ENCODE peak calls at places on chromosomes 16 and 17, in four cellular contexts. O is kidney epithelial cell; L is CD8-positive, alpha-beta T cell; A is effector memory CD4-positive, alpha-beta T cell. D is an unnamed sample. For H3K36me3, the result is how much of the 10 kb centered on the place peaks cover.

GRCh38 chr16:50326835-50327465 is 41.8 kb downstream of the BRD7 start:
- DNase-seq in O (no peak), L (peak), A (peak), D (no peak)

GRCh38 chr17:412211-413015 is 59.8 kb upstream of the RPH3AL start:
- DNase-seq in O (no peak), L (peak), A (peak), D (peak)

GRCh38 chr16:19384656-19385055 is 33.0 kb upstream of the TMC5 start:
- DNase-seq in O (no peak), L (no peak), A (no peak), D (no peak)

GRCh38 chr16:81371106-81371505 is 56.3 kb downstream of the GAN start:
- DNase-seq in O (no peak), L (no peak), A (no peak), D (no peak)

GRCh38 chr16:82340531-82340930 is 170.5 kb upstream of the MPHOSPH6 start:
- DNase-seq in O (no peak), L (no peak), A (no peak), D (no peak)

GRCh38 chr17:77501751-77502625 is 361.2 kb downstream of the SEC14L1 start:
- DNase-seq in O (no peak), L (no peak), A (no peak), D (no peak)

GRCh38 chr17:4249452-4250029 is 14.2 kb downstream of the ANKFY1 start:
- DNase-seq in O (no peak), L (no peak), A (no peak), D (no peak)

GRCh38 chr16:520847-521246 is 6.7 kb upstream of the CAPN15 start:
- DNase-seq in O (no peak), L (no peak), A (no peak), D (no peak)

GRCh38 chr16:49766280-49766679 is 89.6 kb downstream of the ZNF423 start:
- DNase-seq in O (no peak), L (no peak), A (no peak), D (no peak)

GRCh38 chr16:11390573-11391495 is 45.6 kb downstream of the RMI2 start:
- DNase-seq in O (no peak), L (no peak), A (no peak), D (no peak)

GRCh38 chr17:79829004-79829403 is 10.2 kb downstream of the CBX4 start:
- DNase-seq in O (no peak), L (no peak), A (no peak), D (no peak)

GRCh38 chr17:73711184-73711583 is 66.9 kb upstream of the SDK2 start:
- DNase-seq in O (no peak), L (no peak), A (no peak), D (no peak)

GRCh38 chr17:521168-521525 is 168.5 kb upstream of the RPH3AL start:
- DNase-seq in O (no peak), L (no peak), A (no peak), D (no peak)

GRCh38 chr17:1571362-1571746 is 8.8 kb upstream of the PITPNA start:
- DNase-seq in O (no peak), L (no peak), A (no peak), D (no peak)

GRCh38 chr17:1563786-1564613 is 1.4 kb upstream of the PITPNA start:
- DNase-seq in O (no peak), L (no peak), A (no peak), D (no peak)

GRCh38 chr17:1573932-1574696 is 11.5 kb upstream of the PITPNA start:
- DNase-seq in O (no peak), L (peak), A (peak), D (peak)

GRCh38 chr17:1565860-1566259 is 3.3 kb upstream of the PITPNA start:
- DNase-seq in O (no peak), L (no peak), A (no peak), D (no peak)

DNA sequence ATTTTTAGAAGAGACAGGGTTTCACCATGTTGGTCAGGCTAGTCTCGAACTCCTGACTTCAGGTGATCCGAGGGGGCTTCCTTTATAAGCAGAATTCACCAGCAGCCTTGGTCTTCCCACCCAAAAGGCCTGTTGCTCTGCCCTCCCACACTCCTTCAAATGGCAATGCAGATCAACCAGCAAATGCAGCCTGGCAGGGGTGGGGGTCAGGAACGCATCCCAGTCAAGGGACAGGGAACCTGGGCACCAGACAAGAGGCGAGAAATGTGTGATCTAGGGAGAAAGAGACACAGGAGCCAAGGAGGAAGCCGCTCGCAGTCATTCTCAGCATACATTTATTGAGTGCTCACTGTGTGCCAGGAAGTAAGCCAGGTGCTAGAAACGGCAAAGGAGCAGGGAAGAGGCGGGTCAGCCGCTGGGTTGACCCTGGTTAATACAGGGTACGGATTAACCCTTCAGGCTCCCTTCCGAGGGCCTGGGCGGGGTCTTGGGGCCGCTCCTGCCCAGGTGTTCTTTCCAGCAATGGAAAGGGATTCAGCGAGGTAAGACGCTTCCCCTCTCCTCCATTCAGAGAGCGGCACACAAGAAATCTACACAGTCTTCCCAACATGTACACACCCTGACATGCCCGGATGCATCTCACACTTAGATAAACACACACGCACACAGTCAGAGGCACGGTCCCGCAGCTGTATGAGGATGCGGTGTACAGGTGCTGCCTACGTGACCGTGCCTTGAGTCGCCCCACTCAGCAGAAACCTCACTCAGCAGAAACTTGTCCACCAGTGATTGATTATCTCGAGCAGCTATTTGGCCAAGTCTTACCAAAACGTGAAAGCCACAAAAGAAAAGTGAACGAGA is 6.6 kb upstream of the PITPNA start:
- DNase-seq in O (no peak), L (no peak), A (no peak), D (no peak)
- H3K36me3 ChIP-seq in O (under half), L (under half), A (under half), D (under half)

DNA sequence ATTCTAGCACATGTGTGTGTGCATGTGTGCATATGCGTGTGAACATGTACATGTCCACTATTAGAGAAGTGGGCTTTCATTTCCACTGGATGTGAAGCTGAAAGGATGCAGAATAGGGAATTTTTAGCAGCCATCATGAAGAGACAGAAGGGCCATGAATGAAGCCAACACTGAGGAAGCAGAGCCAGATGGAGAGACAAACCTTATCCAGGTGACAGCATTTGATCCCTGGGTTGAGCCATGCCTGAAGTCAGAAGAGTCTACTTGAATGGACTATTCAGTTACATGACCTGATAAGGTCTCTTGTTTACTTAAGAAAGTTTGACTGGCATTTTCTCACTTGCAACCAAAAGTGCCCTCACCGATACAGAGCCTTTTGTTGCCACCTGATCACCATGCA is 88.4 kb downstream of the ASIC2 start:
- DNase-seq in O (no peak), L (no peak), A (no peak), D (no peak)
- H3K36me3 ChIP-seq in O (under half), L (under half), A (under half), D (under half)

DNA sequence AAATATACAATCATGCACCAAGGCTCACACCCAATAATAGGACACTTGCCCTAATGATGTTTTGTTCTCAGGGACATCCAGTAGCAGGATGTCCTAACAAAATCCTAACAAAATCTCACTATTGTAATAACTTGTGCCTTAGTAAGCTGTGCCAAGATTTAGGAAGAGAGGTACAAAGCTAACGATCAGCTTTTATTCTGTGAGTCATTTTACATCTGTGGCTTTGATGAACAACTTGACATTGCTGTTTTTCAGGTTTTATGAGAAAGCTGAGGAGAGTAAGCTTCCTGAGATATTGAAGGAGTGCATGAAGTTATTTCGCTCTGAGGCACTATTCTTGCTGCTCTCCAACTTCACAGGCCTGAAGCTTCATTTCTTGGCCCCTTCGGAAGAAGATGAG is 18.9 kb downstream of the OGFOD1 start:
- DNase-seq in O (no peak), L (no peak), A (no peak), D (no peak)
- H3K36me3 ChIP-seq in O (under half), L (half or more), A (half or more), D (half or more)

GRCh38 chr17:80957461-80957941 is 34.1 kb upstream of the CHMP6 start:
- DNase-seq in O (no peak), L (no peak), A (no peak), D (no peak)
- H3K36me3 ChIP-seq in O (under half), L (under half), A (under half), D (under half)

GRCh38 chr16:71758293-71758760 is 33.8 kb upstream of the PHLPP2 start:
- DNase-seq in O (no peak), L (no peak), A (no peak), D (no peak)
- H3K36me3 ChIP-seq in O (under half), L (under half), A (half or more), D (half or more)

GRCh38 chr17:62601438-62601837 is 26.0 kb upstream of the MRC2 start:
- DNase-seq in O (no peak), L (no peak), A (no peak), D (no peak)
- H3K36me3 ChIP-seq in O (under half), L (under half), A (half or more), D (half or more)

DNA sequence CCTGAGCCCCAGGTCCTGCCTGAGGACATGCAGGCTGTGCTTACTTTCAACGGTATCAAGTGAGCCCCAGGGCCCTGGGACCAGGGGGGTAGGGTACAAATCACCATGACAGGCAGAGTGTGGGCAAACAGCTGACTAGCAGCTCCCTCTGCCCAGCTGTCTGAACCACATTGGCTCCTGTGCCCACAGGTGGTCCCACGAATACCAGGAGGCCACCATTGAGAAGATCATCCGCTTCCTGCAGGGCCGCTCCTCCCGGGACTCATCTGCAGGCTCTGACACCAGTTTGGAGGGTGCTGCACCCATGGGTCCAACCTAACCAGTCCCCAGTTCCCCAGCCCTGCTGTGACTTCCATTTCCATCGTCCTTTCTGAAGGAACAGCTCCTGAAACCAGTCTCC is 10.0 kb downstream of the SLC46A1 start:
- DNase-seq in O (no peak), L (no peak), A (no peak), D (no peak)
- H3K36me3 ChIP-seq in O (under half), L (under half), A (under half), D (under half)

GRCh38 chr16:85796152-85796551 is 3.2 kb downstream of the EMC8 start:
- DNase-seq in O (no peak), L (no peak), A (no peak), D (no peak)
- H3K36me3 ChIP-seq in O (under half), L (under half), A (under half), D (half or more)

D was measured in DND-41.